ENCODE peak calls at places on chromosomes 13 and 19, in nine cellular contexts. Q is A549; E is activated naive CD8-positive, alpha-beta T cell treated with anti-CD3 and anti-CD28 coated beads, Interleukin-2, amount 50 U/mL, for 24 hours; T is fibroblast of lung; S is GM19239; R is activated T-helper 1 cell treated with anti-CD3 and anti-CD28 coated beads, Interleukin-12 subunit alpha, Interleukin-12 subunit beta, Interleukin-2, Interleukin-4 antibody, amounts not matched to agents 30 ng/mL and 10 ng/mL and 1 ng/mL, durations not matched to agents 14 hours and 24 hours and 36 hours; M is SK-MEL-5; P is substantia nigra; K is activated T-cell treated with anti-CD3 and anti-CD28 coated beads, Interleukin-2, amount 50 U/mL, for 72 hours. H is an unnamed sample.

GRCh38 chr13:110485604-110486003 is 75.9 kb downstream of the RAB20 start:
- DNase-seq in Q (no peak), E (no peak), T (no peak), S (no peak), R (no peak), M (no peak), P (no peak), K (no peak), H (no peak)

GRCh38 chr19:40445945-40446784 is 2.0 kb upstream of the SERTAD3 start:
- DNase-seq in Q (no peak), E (no peak), T (no peak), S (no peak), R (no peak), M (no peak), P (no peak), K (no peak), H (no peak)

GRCh38 chr13:20721454-20722357 is 18.2 kb downstream of the IL17D start:
- DNase-seq in Q (no peak), E (peak), T (peak), S (no peak), R (no peak), M (no peak), P (no peak), K (no peak), H (no peak)

GRCh38 chr13:79837741-79838450 is 356.9 kb downstream of the NDFIP2 start:
- DNase-seq in Q (no peak), E (no peak), T (no peak), S (no peak), R (no peak), M (no peak), P (no peak), K (no peak), H (no peak)

GRCh38 chr19:38093154-38093553 is 130.9 kb downstream of the DPF1 start:
- DNase-seq in Q (no peak), E (no peak), T (no peak), S (no peak), R (no peak), M (no peak), P (peak), K (no peak), H (no peak)

GRCh38 chr19:19006213-19006612 is 27.1 kb downstream of the SUGP2 start:
- DNase-seq in Q (no peak), E (no peak), T (no peak), S (no peak), R (no peak), M (no peak), P (no peak), K (no peak), H (no peak)

GRCh38 chr13:65789815-65790214 is 1440.3 kb downstream of the PCDH9 start:
- DNase-seq in Q (no peak), E (no peak), T (peak), S (no peak), R (no peak), M (peak), P (no peak), K (no peak), H (no peak)

GRCh38 chr19:5253403-5254110 is 87.1 kb downstream of the PTPRS start:
- DNase-seq in Q (no peak), E (no peak), T (no peak), S (no peak), R (no peak), M (peak), P (no peak), K (no peak), H (no peak)

GRCh38 chr19:54473071-54473941 is at the start of gene CDC42EP5:
- DNase-seq in Q (no peak), E (peak), T (peak), S (no peak), R (no peak), M (no peak), P (no peak), K (no peak), H (no peak)

GRCh38 chr13:97254809-97255208 is 32.7 kb downstream of the MBNL2 start:
- DNase-seq in Q (no peak), E (no peak), T (no peak), S (no peak), R (no peak), M (no peak), P (no peak), K (no peak), H (no peak)

GRCh38 chr19:29546583-29547190 is 20.9 kb downstream of the VSTM2B start:
- DNase-seq in Q (no peak), E (no peak), T (no peak), S (no peak), R (no peak), M (no peak), P (no peak), K (no peak), H (no peak)

GRCh38 chr19:38619361-38620174 is 580 bp downstream of the EIF3K start:
- DNase-seq in Q (no peak), E (no peak), T (no peak), S (no peak), R (no peak), M (no peak), P (no peak), K (no peak), H (no peak)

GRCh38 chr19:36072081-36072480 is 17.4 kb downstream of the WDR62 start:
- DNase-seq in Q (no peak), E (no peak), T (no peak), S (no peak), R (no peak), M (no peak), P (no peak), K (no peak), H (no peak)

GRCh38 chr19:35059006-35059798 is 17.7 kb downstream of the HPN start:
- DNase-seq in Q (no peak), E (no peak), T (no peak), S (no peak), R (no peak), M (no peak), P (no peak), K (no peak), H (no peak)

GRCh38 chr13:109784590-109785140 is 1.7 kb downstream of the IRS2 start:
- DNase-seq in Q (no peak), E (peak), T (peak), S (no peak), R (peak), M (peak), P (peak), K (peak), H (no peak)

GRCh38 chr13:32528358-32528757 is 10.2 kb downstream of the N4BP2L2 start:
- DNase-seq in Q (no peak), E (no peak), T (peak), S (no peak), R (no peak), M (no peak), P (no peak), K (no peak), H (no peak)

GRCh38 chr13:35854286-35854685 is 276.9 kb downstream of the DCLK1 start:
- DNase-seq in Q (no peak), E (no peak), T (no peak), S (no peak), R (no peak), M (no peak), P (no peak), K (no peak), H (no peak)

GRCh38 chr19:15316498-15316897 is 15.8 kb downstream of the BRD4 start:
- DNase-seq in Q (no peak), E (no peak), T (no peak), S (no peak), R (no peak), M (no peak), P (no peak), K (no peak), H (no peak)

GRCh38 chr19:22901431-22902130 is 69.5 kb downstream of the ZNF723 start:
- DNase-seq in Q (no peak), E (no peak), T (no peak), S (no peak), R (no peak), M (no peak), P (no peak), K (no peak), H (no peak)

GRCh38 chr13:109840201-109840892 is 54.0 kb upstream of the IRS2 start:
- DNase-seq in Q (no peak), E (peak), T (peak), S (no peak), R (no peak), M (peak), P (no peak), K (peak), H (peak)

GRCh38 chr19:5397804-5398692 is 57.2 kb upstream of the ZNRF4 start:
- DNase-seq in Q (peak), E (peak), T (no peak), S (no peak), R (no peak), M (peak), P (no peak), K (no peak), H (no peak)

GRCh38 chr13:94195715-94196114 is 283.8 kb downstream of the DCT start:
- DNase-seq in Q (no peak), E (no peak), T (peak), S (no peak), R (no peak), M (peak), P (no peak), K (no peak), H (no peak)

GRCh38 chr19:47514151-47514868 is 553 bp downstream of the NAPA start:
- DNase-seq in Q (no peak), E (no peak), T (no peak), S (no peak), R (no peak), M (no peak), P (no peak), K (peak), H (no peak)

GRCh38 chr19:16062789-16063188 is 13.5 kb upstream of the TPM4 start:
- DNase-seq in Q (no peak), E (peak), T (no peak), S (no peak), R (peak), M (peak), P (no peak), K (peak), H (peak)

GRCh38 chr13:111492341-111492945 is 172.0 kb downstream of the TEX29 start:
- DNase-seq in Q (no peak), E (no peak), T (no peak), S (no peak), R (no peak), M (no peak), P (no peak), K (no peak), H (no peak)

GRCh38 chr19:10305139-10305806 is 4.3 kb downstream of the ZGLP1 start:
- DNase-seq in Q (no peak), E (no peak), T (no peak), S (no peak), R (no peak), M (no peak), P (no peak), K (no peak), H (peak)

GRCh38 chr13:87810391-87810801 is 139.2 kb downstream of the SLITRK5 start:
- DNase-seq in Q (peak), E (no peak), T (no peak), S (no peak), R (no peak), M (peak), P (no peak), K (no peak), H (no peak)

GRCh38 chr19:46040952-46041500 is at the start of gene IGFL4:
- DNase-seq in Q (no peak), E (no peak), T (peak), S (no peak), R (no peak), M (no peak), P (no peak), K (no peak), H (no peak)

GRCh38 chr19:35162471-35163326 is 8.2 kb downstream of the FXYD5 start:
- DNase-seq in Q (no peak), E (no peak), T (no peak), S (no peak), R (no peak), M (no peak), P (no peak), K (no peak), H (no peak)

GRCh38 chr13:75418997-75419396 is 63.0 kb downstream of the TBC1D4 start:
- DNase-seq in Q (no peak), E (no peak), T (peak), S (no peak), R (no peak), M (no peak), P (no peak), K (no peak), H (no peak)

GRCh38 chr13:64855506-64855905 is 2374.6 kb downstream of the PCDH9 start:
- DNase-seq in Q (no peak), E (no peak), T (peak), S (no peak), R (no peak), M (no peak), P (no peak), K (no peak), H (no peak)

GRCh38 chr19:48780684-48781391 is 25.5 kb downstream of the FGF21 start:
- DNase-seq in Q (no peak), E (no peak), T (peak), S (no peak), R (no peak), M (peak), P (no peak), K (no peak), H (no peak)

H was measured in GDM1.